ENCODE peak calls at places on chromosomes 11 and 22, in six cellular contexts. V is ovary; G is stimulated activated CD8-positive, alpha-beta memory T cell treated with anti-CD3 and anti-CD28 coated beads, Interleukin-12 subunit alpha, Interleukin-12 subunit beta, amount 100 ng/mL, for 1 hour; T is RCC 7860; C is fibroblast of the aortic adventitia; O is CD14-positive monocyte. Q is an unnamed sample.

GRCh38 chr11:20163778-20164133 is 3.5 kb upstream of the DBX1 start:
- DNase-seq in V (no peak), G (no peak), T (no peak), C (no peak), O (no peak), Q (no peak)

GRCh38 chr11:46976182-46976854 is 39.8 kb downstream of the CSTPP1 start:
- DNase-seq in V (no peak), G (no peak), T (no peak), C (no peak), O (no peak), Q (no peak)

GRCh38 chr11:61505640-61506155 is 2.9 kb upstream of the LRRC10B start:
- DNase-seq in V (no peak), G (no peak), T (peak; percentile 8), C (no peak), O (no peak), Q (no peak)

GRCh38 chr11:91794146-91794545 is 430.5 kb upstream of the FAT3 start:
- DNase-seq in V (no peak), G (no peak), T (no peak), C (no peak), O (no peak), Q (no peak)

GRCh38 chr22:20922141-20922751 is 5.0 kb downstream of the CRKL start:
- DNase-seq in V (no peak), G (no peak), T (no peak), C (no peak), O (no peak), Q (no peak)

GRCh38 chr11:69243496-69244200 is 50.3 kb upstream of the MYEOV start:
- DNase-seq in V (no peak), G (no peak), T (no peak), C (no peak), O (no peak), Q (no peak)

GRCh38 chr11:110472858-110473257 is 43.1 kb downstream of the FDX1 start:
- DNase-seq in V (no peak), G (no peak), T (no peak), C (peak; percentile 34), O (no peak), Q (peak; percentile 9)

GRCh38 chr11:96218013-96218412 is 125.0 kb downstream of the MAML2 start:
- DNase-seq in V (no peak), G (no peak), T (no peak), C (no peak), O (no peak), Q (no peak)

GRCh38 chr11:76314741-76315090 is 66.2 kb downstream of the THAP12 start:
- DNase-seq in V (no peak), G (no peak), T (peak; percentile 39), C (peak; percentile 32), O (no peak), Q (no peak)